ENCODE peak calls at places on chromosomes 16 and 17, in five cellular contexts. X, L, N, B and A are unnamed samples.

GRCh38 chr17:81442791-81443190 is 47.5 kb downstream of the BAHCC1 start:
- DNase-seq in X (no peak), L (no peak), N (no peak), B (no peak), A (no peak)

GRCh38 chr17:55327225-55328088 is 62.7 kb downstream of the HLF start:
- DNase-seq in X (no peak), L (no peak), N (no peak), B (no peak), A (peak; percentile 43)

GRCh38 chr16:85473909-85474640 is 139.0 kb upstream of the GSE1 start:
- DNase-seq in X (no peak), L (no peak), N (no peak), B (no peak), A (peak; percentile 86)

GRCh38 chr17:4331614-4332013 is 34.9 kb downstream of the UBE2G1 start:
- DNase-seq in X (no peak), L (no peak), N (no peak), B (no peak), A (no peak)

GRCh38 chr17:76688165-76688622 is 22.6 kb downstream of the MXRA7 start:
- DNase-seq in X (no peak), L (no peak), N (no peak), B (no peak), A (peak; percentile 85)

GRCh38 chr17:63998050-63998720 is at the start of gene PRR29:
- DNase-seq in X (no peak), L (peak; percentile 57), N (no peak), B (peak; percentile 67), A (peak; percentile 71)

GRCh38 chr16:48041861-48042435 is 113.8 kb downstream of the ABCC12 start:
- DNase-seq in X (no peak), L (no peak), N (no peak), B (no peak), A (peak; percentile 24)

GRCh38 chr17:43935926-43936261 is 6.4 kb downstream of the PPY start:
- DNase-seq in X (no peak), L (no peak), N (no peak), B (no peak), A (peak; percentile 74)

GRCh38 chr17:21377821-21378396 is 1.8 kb downstream of the KCNJ12 start:
- DNase-seq in X (no peak), L (no peak), N (no peak), B (no peak), A (no peak)

GRCh38 chr17:40550608-40551007 is 14.7 kb downstream of the CCR7 start:
- DNase-seq in X (peak; percentile 88), L (no peak), N (no peak), B (no peak), A (peak; percentile 85)

GRCh38 chr16:69417537-69418199 is 6.8 kb upstream of the CYB5B start:
- DNase-seq in X (no peak), L (no peak), N (no peak), B (no peak), A (peak; percentile 53)

GRCh38 chr16:74372953-74373846 is 2.9 kb upstream of the NPIPB15 start:
- DNase-seq in X (no peak), L (no peak), N (no peak), B (no peak), A (no peak)

GRCh38 chr16:23072084-23072599 is 77.1 kb downstream of the USP31 start:
- DNase-seq in X (no peak), L (no peak), N (peak; percentile 38), B (no peak), A (no peak)

GRCh38 chr16:80569440-80570105 is 28.8 kb downstream of the DYNLRB2 start:
- DNase-seq in X (no peak), L (no peak), N (peak; percentile 61), B (peak; percentile 58), A (no peak)

GRCh38 chr17:68196394-68197090 is 51.3 kb upstream of the AMZ2 start:
- DNase-seq in X (no peak), L (no peak), N (no peak), B (no peak), A (no peak)

GRCh38 chr16:77599793-77600415 is 122.4 kb upstream of the NUDT7 start:
- DNase-seq in X (no peak), L (no peak), N (no peak), B (no peak), A (peak; percentile 24)

GRCh38 chr16:67013823-67014640 is 14.9 kb upstream of the CBFB start:
- DNase-seq in X (no peak), L (peak; percentile 34), N (no peak), B (peak; percentile 70), A (peak; percentile 70)

GRCh38 chr17:63534078-63534570 is 11.0 kb downstream of the KCNH6 start:
- DNase-seq in X (no peak), L (no peak), N (no peak), B (no peak), A (no peak)

GRCh38 chr17:2782030-2782429 is 14.2 kb upstream of the RAP1GAP2 start:
- DNase-seq in X (no peak), L (no peak), N (no peak), B (no peak), A (no peak)

GRCh38 chr16:35506018-35506897 is 2046.8 kb downstream of the TP53TG3F start:
- DNase-seq in X (no peak), L (no peak), N (no peak), B (no peak), A (no peak)

GRCh38 chr16:89482087-89482823 is 8.1 kb downstream of the ANKRD11 start:
- DNase-seq in X (no peak), L (no peak), N (no peak), B (no peak), A (no peak)

GRCh38 chr16:29729116-29729521 is 16.7 kb downstream of the C16orf54 start:
- DNase-seq in X (no peak), L (no peak), N (peak; percentile 4), B (no peak), A (peak; percentile 75)

GRCh38 chr17:78787444-78787843 is 5.4 kb upstream of the CYTH1 start:
- DNase-seq in X (no peak), L (no peak), N (no peak), B (no peak), A (no peak)

GRCh38 chr17:29837531-29837930 is 92.5 kb downstream of the SSH2 start:
- DNase-seq in X (no peak), L (no peak), N (no peak), B (no peak), A (no peak)

GRCh38 chr17:61411114-61411943 is 11.7 kb downstream of the TBX2 start:
- DNase-seq in X (peak; percentile 54), L (no peak), N (no peak), B (no peak), A (peak; percentile 56)

GRCh38 chr16:66924527-66925321 is 611 bp downstream of the RRAD start:
- DNase-seq in X (no peak), L (no peak), N (no peak), B (peak; percentile 27), A (no peak)

GRCh38 chr16:19393226-19394074 is 24.2 kb upstream of the TMC5 start:
- DNase-seq in X (no peak), L (no peak), N (peak; percentile 47), B (no peak), A (no peak)

GRCh38 chr17:76014100-76014924 is 12.8 kb downstream of the EVPL start:
- DNase-seq in X (peak; percentile 19), L (peak; percentile 50), N (no peak), B (peak; percentile 67), A (peak; percentile 62)